ENCODE peak calls at places on chromosome 6, in five cellular contexts. X is IMR-90, U is adrenal gland, M is gastrocnemius medialis, Q is tibial nerve. F is an unnamed sample.

GRCh38 chr6:140355476-140355875 is 981.0 kb upstream of the CITED2 start:
- DNase-seq in X (peak), U (no peak), M (no peak), Q (no peak), F (no peak)

GRCh38 chr6:125787791-125788190 is 3.0 kb upstream of the NCOA7 start:
- DNase-seq in X (peak), U (no peak), M (no peak), Q (no peak), F (no peak)

GRCh38 chr6:68197356-68197755 is 437.7 kb upstream of the ADGRB3 start:
- DNase-seq in X (no peak), U (no peak), M (no peak), Q (no peak), F (no peak)

GRCh38 chr6:19536838-19537237 is 300.3 kb upstream of the ID4 start:
- DNase-seq in X (no peak), U (no peak), M (no peak), Q (no peak), F (no peak)

GRCh38 chr6:55726144-55726543 is 147.2 kb upstream of the HMGCLL1 start:
- DNase-seq in X (no peak), U (no peak), M (no peak), Q (no peak), F (no peak)

GRCh38 chr6:44943541-44943940 is 384.6 kb upstream of the RUNX2 start:
- DNase-seq in X (no peak), U (no peak), M (no peak), Q (no peak), F (no peak)

GRCh38 chr6:36387440-36388303 is at the start of gene ETV7:
- DNase-seq in X (peak), U (peak), M (no peak), Q (no peak), F (no peak)

GRCh38 chr6:77292564-77293546 is 170.4 kb downstream of the HTR1B start:
- DNase-seq in X (peak), U (no peak), M (no peak), Q (no peak), F (peak)

GRCh38 chr6:137188855-137189254 is 15.4 kb upstream of the IL22RA2 start:
- DNase-seq in X (no peak), U (no peak), M (no peak), Q (no peak), F (no peak)

GRCh38 chr6:9140181-9140580 is 704.8 kb upstream of the SLC35B3 start:
- DNase-seq in X (peak), U (peak), M (no peak), Q (no peak), F (no peak)

GRCh38 chr6:108133594-108134179 is 32.1 kb upstream of the NR2E1 start:
- DNase-seq in X (peak), U (peak), M (no peak), Q (no peak), F (peak)

GRCh38 chr6:110877154-110877564 is 2.6 kb downstream of the AMD1 start:
- DNase-seq in X (peak), U (no peak), M (no peak), Q (no peak), F (no peak)

GRCh38 chr6:52545050-52545843 is 31.6 kb downstream of the TRAM2 start:
- DNase-seq in X (peak), U (no peak), M (no peak), Q (no peak), F (no peak)

GRCh38 chr6:36788768-36789167 is 50.5 kb downstream of the CPNE5 start:
- DNase-seq in X (peak), U (no peak), M (no peak), Q (no peak), F (no peak)

GRCh38 chr6:137192821-137193220 is 19.4 kb upstream of the IL22RA2 start:
- DNase-seq in X (no peak), U (no peak), M (no peak), Q (no peak), F (no peak)

GRCh38 chr6:99341862-99342455 is 7.5 kb downstream of the FAXC start:
- DNase-seq in X (no peak), U (no peak), M (no peak), Q (no peak), F (no peak)

GRCh38 chr6:73121421-73121993 is 103.8 kb downstream of the KHDC1L start:
- DNase-seq in X (peak), U (no peak), M (no peak), Q (no peak), F (no peak)

GRCh38 chr6:95094751-95095150 is 482.6 kb upstream of the MANEA start:
- DNase-seq in X (peak), U (no peak), M (no peak), Q (no peak), F (no peak)

GRCh38 chr6:5827061-5828037 is 179.4 kb downstream of the NRN1 start:
- DNase-seq in X (no peak), U (no peak), M (no peak), Q (no peak), F (no peak)

GRCh38 chr6:47651505-47651944 is 46.9 kb upstream of the ADGRF4 start:
- DNase-seq in X (peak), U (no peak), M (no peak), Q (no peak), F (peak)

GRCh38 chr6:20366082-20366834 is 35.4 kb upstream of the E2F3 start:
- DNase-seq in X (no peak), U (no peak), M (no peak), Q (no peak), F (no peak)

GRCh38 chr6:166351715-166352285 is 9.5 kb upstream of the SFT2D1 start:
- DNase-seq in X (no peak), U (no peak), M (peak), Q (no peak), F (no peak)

DNA sequence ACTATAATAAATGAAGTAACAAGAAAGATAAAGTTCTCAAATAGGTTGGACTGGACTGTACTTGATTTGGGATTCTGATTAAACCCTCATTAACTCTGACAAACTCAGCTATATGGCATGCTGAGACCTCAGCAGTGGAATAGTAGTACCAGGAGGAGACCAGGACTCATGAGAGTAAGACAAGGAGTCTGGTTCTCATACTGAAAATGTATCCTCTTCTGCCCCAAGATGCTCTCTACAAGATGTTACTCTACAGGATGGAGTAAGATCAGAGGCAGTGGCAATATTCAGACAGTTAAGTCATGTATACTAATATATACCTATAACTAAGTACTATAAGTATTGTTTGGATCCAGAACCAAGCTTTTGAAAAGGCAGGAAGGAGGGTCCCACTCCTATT is 31.9 kb upstream of the SYNCRIP start:
- DNase-seq in X (no peak), U (no peak), M (no peak), Q (no peak), F (no peak)
- TF ChIP-seq POLR2A in X (no peak), U (no peak), M (no peak), Q (no peak), F (no peak)

GRCh38 chr6:30703821-30704220 is 13.0 kb upstream of the NRM start:
- DNase-seq in X (no peak), U (no peak), M (no peak), Q (no peak), F (no peak)
- TF ChIP-seq POLR2A in X (no peak), U (no peak), M (no peak), Q (no peak), F (no peak)

GRCh38 chr6:33212857-33213165 is 4.5 kb downstream of the RING1 start:
- DNase-seq in X (no peak), U (no peak), M (no peak), Q (no peak), F (no peak)
- TF ChIP-seq POLR2A in X (no peak), U (no peak), M (no peak), Q (no peak), F (no peak)

DNA sequence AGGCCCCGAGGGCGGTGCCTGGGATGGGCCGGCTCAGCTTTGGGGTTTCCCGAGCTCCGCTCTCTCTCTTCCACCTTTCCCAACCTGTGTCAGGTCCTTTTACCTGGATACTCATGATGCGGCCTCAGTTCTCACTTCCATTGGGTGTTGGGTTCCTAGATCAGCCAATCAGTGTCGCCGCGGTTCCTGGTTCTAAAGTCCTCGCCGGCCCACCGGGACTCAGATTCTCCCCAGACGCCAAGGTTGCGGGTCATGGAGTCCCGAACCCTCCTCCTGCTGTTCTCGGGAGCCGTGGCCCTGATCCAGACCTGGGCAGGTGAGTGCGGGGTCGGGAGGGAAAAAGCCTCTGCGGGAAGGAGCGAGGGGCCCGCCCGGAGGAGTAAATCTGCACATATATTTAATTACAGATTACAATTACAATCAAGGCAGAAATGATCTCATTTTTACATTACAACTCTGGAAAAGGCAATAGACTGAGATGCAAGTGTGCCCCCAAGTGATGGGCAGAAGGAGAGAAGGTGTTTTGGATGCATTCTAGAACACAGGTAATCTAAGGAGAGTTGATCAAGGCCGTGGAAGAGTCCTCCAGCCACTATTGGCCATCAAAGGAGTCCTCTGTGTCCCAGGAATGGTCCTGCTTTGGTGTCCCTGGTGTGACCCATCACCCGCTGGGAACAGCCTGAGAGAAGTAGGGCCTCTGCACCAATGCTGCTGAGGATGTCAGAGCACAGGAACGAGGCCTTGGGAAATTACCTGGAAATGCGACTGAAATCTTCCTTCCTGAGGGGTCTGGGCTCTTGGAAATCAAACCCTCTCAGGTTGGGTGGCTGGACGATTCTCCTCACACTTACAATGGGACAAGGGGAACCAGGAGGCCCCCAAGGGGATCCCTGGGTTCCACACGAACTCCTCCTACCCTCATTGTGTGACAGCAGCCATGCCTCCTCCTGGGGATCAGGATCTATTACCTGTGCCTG is 34.7 kb upstream of the MICB start:
- DNase-seq in X (peak), U (peak), M (peak), Q (peak), F (peak)
- TF ChIP-seq POLR2A in X (no peak), U (peak), M (peak), Q (peak), F (no peak)

DNA sequence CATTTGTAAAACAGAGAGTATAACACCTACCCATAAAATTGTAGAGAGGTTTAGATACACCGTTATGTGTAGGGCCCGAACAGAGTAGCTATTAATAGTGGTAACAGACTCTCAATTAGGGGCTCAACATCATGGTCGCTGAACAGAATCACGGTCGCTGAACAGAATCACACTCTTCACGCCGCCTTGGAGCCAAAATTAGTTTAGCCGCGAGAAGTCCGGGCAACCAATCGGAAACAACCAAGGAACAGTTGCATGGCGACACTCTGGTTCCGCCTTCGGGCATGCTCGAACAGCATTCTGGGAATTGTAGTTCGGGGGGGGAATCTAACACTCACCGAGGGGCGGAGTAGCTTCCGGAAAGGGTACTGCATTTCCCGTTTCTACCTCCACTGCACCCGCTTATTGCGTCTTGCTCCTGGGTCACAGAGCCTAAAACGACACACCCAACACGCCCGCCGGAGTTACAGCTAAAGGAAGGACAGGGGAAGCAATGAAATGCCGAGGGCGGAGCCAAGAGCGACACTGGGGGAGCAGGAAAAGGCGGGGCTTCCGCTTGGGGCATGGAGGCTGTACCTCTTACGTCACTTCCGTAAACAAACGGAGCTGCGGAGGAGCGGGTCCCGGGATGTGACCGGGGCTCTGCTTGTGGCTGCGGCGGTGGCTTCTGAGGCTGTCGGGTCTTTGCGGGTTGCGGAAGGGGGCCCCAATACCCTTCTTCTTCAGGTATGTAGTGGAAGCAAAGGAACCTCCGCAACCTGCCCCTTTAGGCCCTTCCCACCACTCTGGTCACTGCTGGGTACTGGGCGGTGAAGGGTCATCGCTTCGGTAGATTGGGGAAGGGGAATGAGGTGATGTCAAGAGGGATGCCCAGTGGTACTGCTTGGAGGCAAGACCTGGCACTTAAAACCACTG is at the start of gene CCDC28A:
- DNase-seq in X (peak), U (peak), M (peak), Q (peak), F (peak)
- TF ChIP-seq POLR2A in X (peak), U (no peak), M (peak), Q (peak), F (peak)

GRCh38 chr6:41072836-41073202 is at the start of gene NFYA:
- DNase-seq in X (peak), U (no peak), M (no peak), Q (peak), F (peak)

GRCh38 chr6:41073203-41073967 is 611 bp downstream of the NFYA start:
- DNase-seq in X (peak), U (peak), M (peak), Q (peak), F (peak)

GRCh38 chr6:41073968-41074691 is 1.4 kb downstream of the NFYA start:
- DNase-seq in X (peak), U (no peak), M (no peak), Q (no peak), F (no peak)

GRCh38 chr6:41071923-41072835 is at the start of gene OARD1:
- DNase-seq in X (no peak), U (peak), M (peak), Q (peak), F (peak)

GRCh38 chr6:41071501-41071922 is 644 bp downstream of the OARD1 start:
- DNase-seq in X (peak), U (no peak), M (no peak), Q (no peak), F (no peak)
- TF ChIP-seq POLR2A in X (peak), U (peak), M (no peak), Q (no peak), F (peak)

DNA sequence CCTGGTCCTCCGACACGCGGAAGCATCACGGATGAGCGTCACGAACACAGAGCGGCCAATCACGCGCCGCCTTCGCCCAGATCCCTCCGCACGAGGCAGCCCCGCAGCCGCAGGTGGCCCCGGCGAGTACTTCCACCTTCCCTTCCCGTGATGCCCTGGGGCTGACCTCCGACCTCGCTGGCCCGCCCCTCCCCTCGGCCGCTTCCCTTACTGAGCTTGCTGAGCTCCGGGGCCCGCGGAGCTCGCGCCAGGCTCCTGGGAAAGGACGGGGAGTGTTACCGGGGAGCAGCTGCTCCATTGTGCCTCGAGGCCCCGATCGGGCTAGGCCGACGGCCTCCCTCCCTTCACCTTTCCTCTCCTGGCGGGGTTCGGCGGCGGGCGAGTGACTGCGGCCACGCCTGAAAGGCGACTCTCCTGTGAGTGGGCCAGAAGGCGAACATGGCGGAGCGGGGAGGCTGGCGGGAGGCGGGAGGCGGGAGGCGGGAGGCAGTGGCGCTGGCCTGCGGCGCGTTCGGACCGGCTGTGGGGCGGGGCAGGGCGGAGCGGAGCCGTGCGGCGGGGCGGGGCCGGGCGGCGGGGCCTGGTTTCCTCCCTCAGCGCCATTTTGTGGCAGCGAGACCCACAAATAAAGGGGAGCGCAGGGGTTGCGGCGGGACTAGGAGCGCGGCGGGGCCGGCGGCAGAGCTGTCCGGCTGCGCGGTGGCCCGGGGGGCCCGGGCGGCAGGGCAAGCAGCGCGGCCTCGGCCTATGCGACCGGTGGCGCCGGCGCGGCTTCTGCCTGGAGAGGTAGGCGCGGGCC is at the start of gene WTAP:
- DNase-seq in X (peak), U (peak), M (peak), Q (peak), F (peak)
- TF ChIP-seq POLR2A in X (peak), U (peak), M (peak), Q (peak), F (peak)

DNA sequence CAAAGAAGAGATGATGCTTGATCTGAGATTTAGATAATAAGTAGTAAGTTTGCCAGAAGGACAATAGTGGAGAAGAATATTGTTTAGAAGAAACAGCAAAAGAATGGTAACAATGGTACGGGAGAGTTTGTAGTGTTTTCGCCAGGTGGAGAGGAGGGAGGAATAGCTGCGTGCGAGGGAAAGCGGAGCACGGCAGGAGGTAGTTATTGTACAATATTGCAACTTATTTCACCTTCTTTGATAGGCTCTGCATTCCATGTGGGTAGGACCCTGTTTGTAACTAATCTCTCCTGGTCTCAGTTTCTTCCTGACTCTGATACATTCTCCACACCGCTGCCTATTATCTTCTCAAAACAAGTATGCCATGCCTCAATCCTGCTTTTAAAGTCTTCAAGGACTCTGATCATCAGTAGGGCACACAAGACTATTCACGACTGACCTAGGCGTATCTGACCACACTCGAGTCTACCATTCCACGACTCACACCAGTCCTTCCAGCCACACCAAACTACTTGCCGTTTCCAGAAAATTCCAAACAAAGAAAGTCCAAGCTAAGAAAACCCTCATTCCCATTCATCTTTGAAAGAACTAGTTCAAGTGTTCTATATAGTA is 1.1 kb downstream of the PPIL4 start:
- DNase-seq in X (no peak), U (no peak), M (no peak), Q (no peak), F (no peak)
- TF ChIP-seq POLR2A in X (no peak), U (no peak), M (no peak), Q (no peak), F (no peak)